ENCODE peak calls at places on chromosome 1, in eight cellular contexts. One of them, this sample, is unnamed.
A peak's percentile ranks its signal among the peaks of the same experiment; 100 is the strongest.

GRCh38 chr1:236608930-236609726 is 4.8 kb upstream of the HEATR1 start:
- DNase-seq in dorsolateral prefrontal cortex: peak; percentile 68
- DNase-seq in stomach: peak; percentile 42
- DNase-seq in kidney: no peak
- DNase-seq in cardiac fibroblast: peak; percentile 84
- DNase-seq in CD8-positive, alpha-beta T cell: no peak
- DNase-seq in neural progenitor cell: peak; percentile 72
- DNase-seq in coronary artery: no peak
- DNase-seq in this sample: peak; percentile 18

GRCh38 chr1:107557095-107557494 is 407.9 kb downstream of the VAV3 start:
- DNase-seq in cardiac fibroblast: no peak
- DNase-seq in CD8-positive, alpha-beta T cell: no peak
- DNase-seq in dorsolateral prefrontal cortex: no peak
- DNase-seq in kidney: no peak
- DNase-seq in stomach: no peak
- DNase-seq in neural progenitor cell: no peak
- DNase-seq in coronary artery: no peak
- DNase-seq in this sample: no peak

GRCh38 chr1:93874025-93874651 is 4.9 kb downstream of the DNTTIP2 start:
- DNase-seq in kidney: no peak
- DNase-seq in neural progenitor cell: peak; percentile 56
- DNase-seq in coronary artery: no peak
- DNase-seq in cardiac fibroblast: peak; percentile 74
- DNase-seq in dorsolateral prefrontal cortex: no peak
- DNase-seq in stomach: no peak
- DNase-seq in CD8-positive, alpha-beta T cell: no peak
- DNase-seq in this sample: no peak

GRCh38 chr1:145961109-145961424 is 3.2 kb upstream of the LIX1L start:
- DNase-seq in coronary artery: no peak
- DNase-seq in stomach: no peak
- DNase-seq in CD8-positive, alpha-beta T cell: no peak
- DNase-seq in kidney: no peak
- DNase-seq in cardiac fibroblast: no peak
- DNase-seq in dorsolateral prefrontal cortex: no peak
- DNase-seq in neural progenitor cell: no peak
- DNase-seq in this sample: no peak

GRCh38 chr1:176884286-176884685 is 280.2 kb downstream of the ASTN1 start:
- DNase-seq in neural progenitor cell: no peak
- DNase-seq in stomach: no peak
- DNase-seq in kidney: no peak
- DNase-seq in cardiac fibroblast: no peak
- DNase-seq in dorsolateral prefrontal cortex: no peak
- DNase-seq in CD8-positive, alpha-beta T cell: no peak
- DNase-seq in coronary artery: no peak
- DNase-seq in this sample: no peak

GRCh38 chr1:116498789-116499628 is 71.8 kb downstream of the CD58 start:
- DNase-seq in CD8-positive, alpha-beta T cell: peak; percentile 34
- DNase-seq in cardiac fibroblast: peak; percentile 78
- DNase-seq in kidney: peak; percentile 64
- DNase-seq in coronary artery: no peak
- DNase-seq in neural progenitor cell: peak; percentile 84
- DNase-seq in dorsolateral prefrontal cortex: peak; percentile 48
- DNase-seq in stomach: no peak
- DNase-seq in this sample: peak; percentile 26

GRCh38 chr1:113930499-113931161 is 1.5 kb downstream of the HIPK1 start:
- DNase-seq in dorsolateral prefrontal cortex: no peak
- DNase-seq in cardiac fibroblast: peak; percentile 72
- DNase-seq in stomach: no peak
- DNase-seq in neural progenitor cell: peak; percentile 62
- DNase-seq in coronary artery: peak; percentile 75
- DNase-seq in CD8-positive, alpha-beta T cell: peak; percentile 87
- DNase-seq in kidney: no peak
- DNase-seq in this sample: no peak

GRCh38 chr1:55064071-55064581 is 24.8 kb downstream of the PCSK9 start:
- DNase-seq in neural progenitor cell: peak; percentile 27
- DNase-seq in CD8-positive, alpha-beta T cell: no peak
- DNase-seq in kidney: peak; percentile 78
- DNase-seq in coronary artery: peak; percentile 73
- DNase-seq in cardiac fibroblast: peak; percentile 35
- DNase-seq in dorsolateral prefrontal cortex: no peak
- DNase-seq in stomach: no peak
- DNase-seq in this sample: no peak

GRCh38 chr1:71043061-71043460 is 4.6 kb downstream of the PTGER3 start:
- DNase-seq in dorsolateral prefrontal cortex: no peak
- DNase-seq in stomach: no peak
- DNase-seq in cardiac fibroblast: no peak
- DNase-seq in CD8-positive, alpha-beta T cell: no peak
- DNase-seq in kidney: no peak
- DNase-seq in coronary artery: no peak
- DNase-seq in neural progenitor cell: no peak
- DNase-seq in this sample: no peak

GRCh38 chr1:109399326-109399957 is 1.7 kb upstream of the SORT1 start:
- DNase-seq in kidney: no peak
- DNase-seq in dorsolateral prefrontal cortex: no peak
- DNase-seq in coronary artery: no peak
- DNase-seq in neural progenitor cell: peak; percentile 65
- DNase-seq in cardiac fibroblast: peak; percentile 75
- DNase-seq in stomach: no peak
- DNase-seq in CD8-positive, alpha-beta T cell: no peak
- DNase-seq in this sample: peak; percentile 39

GRCh38 chr1:101004666-101005065 is 20.9 kb downstream of the DPH5 start:
- DNase-seq in CD8-positive, alpha-beta T cell: no peak
- DNase-seq in dorsolateral prefrontal cortex: no peak
- DNase-seq in neural progenitor cell: no peak
- DNase-seq in stomach: no peak
- DNase-seq in cardiac fibroblast: peak; percentile 71
- DNase-seq in kidney: no peak
- DNase-seq in coronary artery: no peak
- DNase-seq in this sample: no peak

GRCh38 chr1:1619917-1620361 is 4.6 kb downstream of the MIB2 start:
- DNase-seq in dorsolateral prefrontal cortex: no peak
- DNase-seq in kidney: peak; percentile 69
- DNase-seq in cardiac fibroblast: no peak
- DNase-seq in neural progenitor cell: no peak
- DNase-seq in CD8-positive, alpha-beta T cell: no peak
- DNase-seq in stomach: no peak
- DNase-seq in coronary artery: no peak
- DNase-seq in this sample: no peak

GRCh38 chr1:43621861-43622260 is 28.1 kb upstream of the KDM4A start:
- DNase-seq in neural progenitor cell: no peak
- DNase-seq in kidney: peak; percentile 56
- DNase-seq in stomach: no peak
- DNase-seq in dorsolateral prefrontal cortex: no peak
- DNase-seq in cardiac fibroblast: no peak
- DNase-seq in CD8-positive, alpha-beta T cell: no peak
- DNase-seq in coronary artery: no peak
- DNase-seq in this sample: no peak

GRCh38 chr1:225657462-225657989 is 4.6 kb upstream of the ENAH start:
- DNase-seq in coronary artery: no peak
- DNase-seq in kidney: no peak
- DNase-seq in cardiac fibroblast: peak; percentile 71
- DNase-seq in dorsolateral prefrontal cortex: no peak
- DNase-seq in stomach: no peak
- DNase-seq in CD8-positive, alpha-beta T cell: no peak
- DNase-seq in neural progenitor cell: no peak
- DNase-seq in this sample: peak; percentile 95

GRCh38 chr1:152777510-152778137 is 2.7 kb downstream of the LCE1F start:
- DNase-seq in cardiac fibroblast: no peak
- DNase-seq in neural progenitor cell: no peak
- DNase-seq in kidney: no peak
- DNase-seq in CD8-positive, alpha-beta T cell: no peak
- DNase-seq in coronary artery: no peak
- DNase-seq in dorsolateral prefrontal cortex: no peak
- DNase-seq in stomach: no peak
- DNase-seq in this sample: no peak
- TF ChIP-seq CTCF in cardiac fibroblast: no peak
- TF ChIP-seq CTCF in neural progenitor cell: no peak
- TF ChIP-seq CTCF in kidney: no peak
- TF ChIP-seq CTCF in CD8-positive, alpha-beta T cell: no peak
- TF ChIP-seq CTCF in coronary artery: no peak
- TF ChIP-seq CTCF in dorsolateral prefrontal cortex: no peak
- TF ChIP-seq CTCF in stomach: no peak
- TF ChIP-seq CTCF in this sample: peak; percentile 18

DNA sequence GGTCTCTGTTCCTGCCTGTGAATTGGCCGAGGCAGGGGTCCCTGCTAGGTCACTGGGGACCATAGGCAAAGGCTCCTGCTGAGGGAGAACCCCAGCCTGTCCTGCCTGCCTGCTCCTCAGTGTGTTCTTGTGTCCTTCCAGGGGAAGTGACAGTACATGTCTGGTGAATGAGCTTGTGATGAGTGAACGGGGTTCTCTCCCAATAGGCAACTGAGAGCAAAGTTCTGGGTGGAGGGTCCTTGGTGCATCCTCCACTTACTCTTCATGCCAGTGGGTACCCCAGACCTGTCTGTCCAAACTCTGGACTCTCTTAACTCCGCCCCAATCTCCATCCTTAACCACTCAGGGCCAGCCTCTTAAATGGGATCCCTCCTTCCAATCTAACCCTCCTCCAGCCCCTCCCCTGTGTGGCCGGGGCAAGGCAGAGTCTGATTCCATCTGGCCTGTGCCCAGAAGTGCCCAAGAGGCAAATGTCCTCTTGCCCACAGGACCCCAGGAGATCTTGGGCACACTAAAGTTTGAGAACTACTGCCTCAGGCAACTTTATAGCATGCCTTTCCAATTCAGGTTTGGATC is 2.0 kb downstream of the XKR8 start:
- DNase-seq in coronary artery: no peak
- DNase-seq in CD8-positive, alpha-beta T cell: no peak
- DNase-seq in stomach: no peak
- DNase-seq in neural progenitor cell: no peak
- DNase-seq in dorsolateral prefrontal cortex: no peak
- DNase-seq in cardiac fibroblast: peak; percentile 21
- DNase-seq in kidney: no peak
- DNase-seq in this sample: no peak
- H3K4me3 ChIP-seq in coronary artery: peak overlapping the region; percentile 90
- H3K4me3 ChIP-seq in CD8-positive, alpha-beta T cell: no peak overlapping the region
- H3K4me3 ChIP-seq in stomach: peak overlapping the region; percentile 77
- H3K4me3 ChIP-seq in neural progenitor cell: no peak overlapping the region
- H3K4me3 ChIP-seq in dorsolateral prefrontal cortex: no peak overlapping the region
- H3K4me3 ChIP-seq in cardiac fibroblast: no peak overlapping the region
- H3K4me3 ChIP-seq in kidney: no peak overlapping the region
- H3K4me3 ChIP-seq in this sample: no peak overlapping the region

GRCh38 chr1:201140941-201141260 is 13.4 kb downstream of the TMEM9 start:
- DNase-seq in coronary artery: no peak
- DNase-seq in neural progenitor cell: no peak
- DNase-seq in dorsolateral prefrontal cortex: no peak
- DNase-seq in cardiac fibroblast: no peak
- DNase-seq in kidney: no peak
- DNase-seq in CD8-positive, alpha-beta T cell: no peak
- DNase-seq in stomach: no peak
- DNase-seq in this sample: no peak

GRCh38 chr1:201143726-201144635 is 10.3 kb downstream of the TMEM9 start:
- DNase-seq in cardiac fibroblast: no peak
- DNase-seq in dorsolateral prefrontal cortex: no peak
- DNase-seq in kidney: peak; percentile 37
- DNase-seq in neural progenitor cell: no peak
- DNase-seq in CD8-positive, alpha-beta T cell: no peak
- DNase-seq in coronary artery: no peak
- DNase-seq in stomach: no peak
- DNase-seq in this sample: no peak

GRCh38 chr1:201141418-201141817 is 12.9 kb downstream of the TMEM9 start:
- DNase-seq in stomach: no peak
- DNase-seq in dorsolateral prefrontal cortex: no peak
- DNase-seq in cardiac fibroblast: no peak
- DNase-seq in CD8-positive, alpha-beta T cell: no peak
- DNase-seq in neural progenitor cell: no peak
- DNase-seq in kidney: peak; percentile 12
- DNase-seq in coronary artery: no peak
- DNase-seq in this sample: no peak

GRCh38 chr1:201142854-201143725 is 11.2 kb downstream of the TMEM9 start:
- DNase-seq in dorsolateral prefrontal cortex: no peak
- DNase-seq in cardiac fibroblast: no peak
- DNase-seq in kidney: peak; percentile 44
- DNase-seq in neural progenitor cell: no peak
- DNase-seq in CD8-positive, alpha-beta T cell: no peak
- DNase-seq in stomach: no peak
- DNase-seq in coronary artery: no peak
- DNase-seq in this sample: no peak

GRCh38 chr1:201142011-201142853 is 12.0 kb downstream of the TMEM9 start:
- DNase-seq in stomach: no peak
- DNase-seq in neural progenitor cell: no peak
- DNase-seq in CD8-positive, alpha-beta T cell: no peak
- DNase-seq in cardiac fibroblast: no peak
- DNase-seq in coronary artery: no peak
- DNase-seq in kidney: peak; percentile 53
- DNase-seq in dorsolateral prefrontal cortex: no peak
- DNase-seq in this sample: no peak
- TF ChIP-seq CTCF in stomach: no peak
- TF ChIP-seq CTCF in neural progenitor cell: no peak
- TF ChIP-seq CTCF in CD8-positive, alpha-beta T cell: no peak
- TF ChIP-seq CTCF in cardiac fibroblast: no peak
- TF ChIP-seq CTCF in coronary artery: no peak
- TF ChIP-seq CTCF in kidney: no peak
- TF ChIP-seq CTCF in dorsolateral prefrontal cortex: no peak
- TF ChIP-seq CTCF in this sample: no peak

DNA sequence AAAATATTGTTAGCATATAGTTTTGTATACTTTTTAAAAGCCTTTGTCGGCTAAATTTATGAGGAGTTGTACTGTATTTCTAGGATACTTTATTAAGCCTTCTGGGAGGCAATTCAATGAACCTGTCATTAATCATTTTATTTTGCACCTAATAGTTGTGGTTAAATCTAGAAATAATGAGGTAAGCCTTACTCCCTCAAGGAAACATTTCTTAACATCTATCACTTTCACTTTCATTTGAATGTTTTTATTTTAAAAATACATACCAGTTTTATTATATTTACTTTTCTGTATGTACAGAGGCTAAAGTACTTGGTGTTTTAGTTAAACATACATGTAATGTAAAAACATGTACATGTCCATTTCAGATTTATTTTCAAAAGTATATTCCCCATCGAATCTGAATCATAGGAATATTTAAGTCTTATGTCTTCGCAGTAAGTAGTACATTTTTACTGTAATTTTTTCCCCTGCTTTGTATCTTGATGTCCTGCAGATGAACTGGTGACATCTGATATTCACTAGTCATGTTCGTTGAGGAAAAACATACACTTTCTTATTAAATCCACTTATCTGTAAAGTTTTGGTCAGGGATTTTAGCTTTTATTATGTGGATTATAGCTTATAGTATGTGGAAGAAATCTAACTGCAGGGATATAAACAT is 82.8 kb downstream of the DISP1 start:
- DNase-seq in dorsolateral prefrontal cortex: no peak
- DNase-seq in kidney: no peak
- DNase-seq in coronary artery: no peak
- DNase-seq in stomach: no peak
- DNase-seq in CD8-positive, alpha-beta T cell: no peak
- DNase-seq in neural progenitor cell: no peak
- DNase-seq in cardiac fibroblast: peak; percentile 33
- DNase-seq in this sample: no peak
- H3K4me3 ChIP-seq in dorsolateral prefrontal cortex: no peak overlapping the region
- H3K4me3 ChIP-seq in kidney: peak overlapping the region; percentile 43
- H3K4me3 ChIP-seq in coronary artery: peak overlapping the region; percentile 49
- H3K4me3 ChIP-seq in stomach: peak overlapping the region; percentile 0
- H3K4me3 ChIP-seq in CD8-positive, alpha-beta T cell: peak overlapping the region; percentile 10
- H3K4me3 ChIP-seq in neural progenitor cell: no peak overlapping the region
- H3K4me3 ChIP-seq in cardiac fibroblast: peak overlapping the region; percentile 8
- H3K4me3 ChIP-seq in this sample: peak overlapping the region; percentile 19